ENCODE peak calls at places on chromosomes 6 and 20, in six cellular contexts. One of them, this sample, is unnamed.

GRCh38 chr6:50998905-50999304 is 180.2 kb downstream of the TFAP2B start:
- DNase-seq in upper lobe of right lung: no peak
- DNase-seq in neural crest cell: no peak
- DNase-seq in coronary artery: no peak
- DNase-seq in left ventricle myocardium inferior: no peak
- DNase-seq in mesothelial cell of epicardium: no peak
- DNase-seq in this sample: no peak

GRCh38 chr20:40706977-40707582 is 18.0 kb upstream of the MAFB start:
- DNase-seq in left ventricle myocardium inferior: no peak
- DNase-seq in coronary artery: peak; percentile 36
- DNase-seq in neural crest cell: no peak
- DNase-seq in upper lobe of right lung: no peak
- DNase-seq in mesothelial cell of epicardium: no peak
- DNase-seq in this sample: no peak

GRCh38 chr6:152401978-152402377 is 235.2 kb downstream of the SYNE1 start:
- DNase-seq in upper lobe of right lung: no peak
- DNase-seq in neural crest cell: no peak
- DNase-seq in left ventricle myocardium inferior: no peak
- DNase-seq in mesothelial cell of epicardium: no peak
- DNase-seq in coronary artery: no peak
- DNase-seq in this sample: no peak

GRCh38 chr6:107564223-107564855 is 74.4 kb downstream of the SOBP start:
- DNase-seq in left ventricle myocardium inferior: no peak
- DNase-seq in coronary artery: no peak
- DNase-seq in upper lobe of right lung: no peak
- DNase-seq in neural crest cell: no peak
- DNase-seq in mesothelial cell of epicardium: no peak
- DNase-seq in this sample: no peak

GRCh38 chr20:39939241-39939865 is 749.7 kb downstream of the MAFB start:
- DNase-seq in upper lobe of right lung: no peak
- DNase-seq in coronary artery: no peak
- DNase-seq in mesothelial cell of epicardium: no peak
- DNase-seq in left ventricle myocardium inferior: no peak
- DNase-seq in neural crest cell: no peak
- DNase-seq in this sample: no peak

GRCh38 chr20:47355489-47356219 is 845 bp downstream of the ZMYND8 start:
- DNase-seq in coronary artery: no peak
- DNase-seq in mesothelial cell of epicardium: no peak
- DNase-seq in neural crest cell: no peak
- DNase-seq in upper lobe of right lung: no peak
- DNase-seq in left ventricle myocardium inferior: no peak
- DNase-seq in this sample: no peak

GRCh38 chr20:32830437-32830836 is 10.7 kb downstream of the MAPRE1 start:
- DNase-seq in coronary artery: no peak
- DNase-seq in mesothelial cell of epicardium: no peak
- DNase-seq in upper lobe of right lung: no peak
- DNase-seq in neural crest cell: no peak
- DNase-seq in left ventricle myocardium inferior: no peak
- DNase-seq in this sample: no peak

GRCh38 chr6:25278914-25279747 is at the start of gene CARMIL1:
- DNase-seq in neural crest cell: peak; percentile 66
- DNase-seq in upper lobe of right lung: peak; percentile 95
- DNase-seq in mesothelial cell of epicardium: peak; percentile 81
- DNase-seq in left ventricle myocardium inferior: peak; percentile 73
- DNase-seq in coronary artery: peak; percentile 89
- DNase-seq in this sample: peak; percentile 82

GRCh38 chr20:32439132-32439829 is 81.2 kb downstream of the ASXL1 start:
- DNase-seq in coronary artery: no peak
- DNase-seq in mesothelial cell of epicardium: peak; percentile 20
- DNase-seq in left ventricle myocardium inferior: no peak
- DNase-seq in neural crest cell: no peak
- DNase-seq in upper lobe of right lung: no peak
- DNase-seq in this sample: no peak

GRCh38 chr6:9083108-9083507 is 647.8 kb upstream of the SLC35B3 start:
- DNase-seq in left ventricle myocardium inferior: no peak
- DNase-seq in mesothelial cell of epicardium: no peak
- DNase-seq in upper lobe of right lung: no peak
- DNase-seq in coronary artery: no peak
- DNase-seq in neural crest cell: no peak
- DNase-seq in this sample: no peak

GRCh38 chr20:34536798-34537394 is 20.7 kb downstream of the DYNLRB1 start:
- DNase-seq in neural crest cell: peak; percentile 57
- DNase-seq in left ventricle myocardium inferior: peak; percentile 72
- DNase-seq in upper lobe of right lung: no peak
- DNase-seq in coronary artery: no peak
- DNase-seq in mesothelial cell of epicardium: no peak
- DNase-seq in this sample: peak; percentile 56

GRCh38 chr6:657743-658142 is 843 bp upstream of the HUS1B start:
- DNase-seq in upper lobe of right lung: no peak
- DNase-seq in mesothelial cell of epicardium: no peak
- DNase-seq in left ventricle myocardium inferior: no peak
- DNase-seq in neural crest cell: no peak
- DNase-seq in coronary artery: no peak
- DNase-seq in this sample: no peak

GRCh38 chr6:132401120-132401940 is at the start of gene MOXD1:
- DNase-seq in neural crest cell: peak; percentile 45
- DNase-seq in mesothelial cell of epicardium: peak; percentile 76
- DNase-seq in upper lobe of right lung: peak; percentile 75
- DNase-seq in left ventricle myocardium inferior: peak; percentile 45
- DNase-seq in coronary artery: no peak
- DNase-seq in this sample: peak; percentile 52

GRCh38 chr6:88899569-88900316 is 63.7 kb downstream of the RNGTT start:
- DNase-seq in left ventricle myocardium inferior: no peak
- DNase-seq in mesothelial cell of epicardium: no peak
- DNase-seq in coronary artery: no peak
- DNase-seq in upper lobe of right lung: no peak
- DNase-seq in neural crest cell: no peak
- DNase-seq in this sample: no peak

GRCh38 chr6:137869781-137870180 is 2.7 kb downstream of the TNFAIP3 start:
- DNase-seq in left ventricle myocardium inferior: no peak
- DNase-seq in upper lobe of right lung: no peak
- DNase-seq in mesothelial cell of epicardium: no peak
- DNase-seq in coronary artery: no peak
- DNase-seq in neural crest cell: no peak
- DNase-seq in this sample: no peak

GRCh38 chr6:98838027-98838426 is 3.7 kb downstream of the POU3F2 start:
- DNase-seq in left ventricle myocardium inferior: no peak
- DNase-seq in mesothelial cell of epicardium: no peak
- DNase-seq in upper lobe of right lung: no peak
- DNase-seq in coronary artery: no peak
- DNase-seq in neural crest cell: no peak
- DNase-seq in this sample: no peak

GRCh38 chr6:115545410-115545986 is 515.2 kb downstream of the FRK start:
- DNase-seq in mesothelial cell of epicardium: peak; percentile 45
- DNase-seq in upper lobe of right lung: no peak
- DNase-seq in neural crest cell: peak; percentile 24
- DNase-seq in coronary artery: no peak
- DNase-seq in left ventricle myocardium inferior: no peak
- DNase-seq in this sample: peak; percentile 65

GRCh38 chr20:57939499-57939898 is 229.7 kb upstream of the PMEPA1 start:
- DNase-seq in left ventricle myocardium inferior: no peak
- DNase-seq in coronary artery: no peak
- DNase-seq in upper lobe of right lung: no peak
- DNase-seq in mesothelial cell of epicardium: no peak
- DNase-seq in neural crest cell: no peak
- DNase-seq in this sample: no peak

GRCh38 chr6:48881551-48881950 is 581.5 kb downstream of the MMUT start:
- DNase-seq in upper lobe of right lung: no peak
- DNase-seq in coronary artery: no peak
- DNase-seq in mesothelial cell of epicardium: no peak
- DNase-seq in left ventricle myocardium inferior: no peak
- DNase-seq in neural crest cell: no peak
- DNase-seq in this sample: no peak

GRCh38 chr20:62678553-62678952 is 30.1 kb upstream of the NTSR1 start:
- DNase-seq in upper lobe of right lung: no peak
- DNase-seq in coronary artery: no peak
- DNase-seq in left ventricle myocardium inferior: no peak
- DNase-seq in neural crest cell: no peak
- DNase-seq in mesothelial cell of epicardium: no peak
- DNase-seq in this sample: no peak

GRCh38 chr6:134063966-134064445 is 11.6 kb upstream of the SLC2A12 start:
- DNase-seq in neural crest cell: peak; percentile 52
- DNase-seq in upper lobe of right lung: no peak
- DNase-seq in mesothelial cell of epicardium: peak; percentile 55
- DNase-seq in left ventricle myocardium inferior: peak; percentile 19
- DNase-seq in coronary artery: no peak
- DNase-seq in this sample: peak; percentile 66

GRCh38 chr20:4820833-4821518 is 99.3 kb downstream of the PRND start:
- DNase-seq in mesothelial cell of epicardium: no peak
- DNase-seq in left ventricle myocardium inferior: no peak
- DNase-seq in upper lobe of right lung: no peak
- DNase-seq in coronary artery: no peak
- DNase-seq in neural crest cell: no peak
- DNase-seq in this sample: no peak

GRCh38 chr6:165766457-165766856 is 103.4 kb upstream of the PDE10A start:
- DNase-seq in upper lobe of right lung: no peak
- DNase-seq in mesothelial cell of epicardium: no peak
- DNase-seq in coronary artery: no peak
- DNase-seq in neural crest cell: no peak
- DNase-seq in left ventricle myocardium inferior: no peak
- DNase-seq in this sample: no peak

GRCh38 chr6:149242883-149243282 is 74.6 kb upstream of the TAB2 start:
- DNase-seq in left ventricle myocardium inferior: no peak
- DNase-seq in upper lobe of right lung: no peak
- DNase-seq in neural crest cell: no peak
- DNase-seq in coronary artery: no peak
- DNase-seq in mesothelial cell of epicardium: no peak
- DNase-seq in this sample: no peak

GRCh38 chr20:10129749-10130148 is 88.9 kb upstream of the SNAP25 start:
- DNase-seq in coronary artery: no peak
- DNase-seq in left ventricle myocardium inferior: no peak
- DNase-seq in mesothelial cell of epicardium: no peak
- DNase-seq in upper lobe of right lung: no peak
- DNase-seq in neural crest cell: no peak
- DNase-seq in this sample: no peak

DNA sequence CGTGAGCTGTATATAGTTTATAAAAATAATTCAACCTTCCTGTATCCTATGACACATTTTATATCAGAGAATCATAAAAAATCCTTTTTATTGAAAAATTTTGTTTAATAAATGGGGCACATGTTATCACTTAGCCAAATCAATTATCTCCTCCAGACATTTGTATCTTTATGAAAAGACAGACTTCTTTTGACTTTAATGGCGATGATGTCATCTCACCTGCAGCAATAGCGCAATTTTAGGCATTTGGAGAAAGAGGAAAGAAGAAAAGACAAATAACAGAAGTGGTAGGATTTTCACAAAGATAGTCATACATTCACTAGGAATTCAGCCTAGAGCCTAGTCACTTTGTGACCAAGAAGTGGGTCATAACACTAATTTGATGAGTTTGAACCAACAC is 444.5 kb downstream of the PREX1 start:
- DNase-seq in mesothelial cell of epicardium: no peak
- DNase-seq in upper lobe of right lung: no peak
- DNase-seq in coronary artery: no peak
- DNase-seq in neural crest cell: no peak
- DNase-seq in left ventricle myocardium inferior: no peak
- DNase-seq in this sample: no peak
- TF ChIP-seq CTCF in mesothelial cell of epicardium: no peak
- TF ChIP-seq CTCF in upper lobe of right lung: no peak
- TF ChIP-seq CTCF in coronary artery: no peak
- TF ChIP-seq CTCF in neural crest cell: no peak
- TF ChIP-seq CTCF in left ventricle myocardium inferior: no peak
- TF ChIP-seq CTCF in this sample: no peak

GRCh38 chr6:122530440-122531046 is 58.9 kb upstream of the SERINC1 start:
- DNase-seq in upper lobe of right lung: no peak
- DNase-seq in neural crest cell: peak; percentile 54
- DNase-seq in mesothelial cell of epicardium: peak; percentile 46
- DNase-seq in coronary artery: no peak
- DNase-seq in left ventricle myocardium inferior: no peak
- DNase-seq in this sample: peak; percentile 67
- TF ChIP-seq CTCF in upper lobe of right lung: peak; percentile 91
- TF ChIP-seq CTCF in neural crest cell: peak; percentile 82
- TF ChIP-seq CTCF in mesothelial cell of epicardium: peak; percentile 59
- TF ChIP-seq CTCF in coronary artery: peak; percentile 49
- TF ChIP-seq CTCF in left ventricle myocardium inferior: peak; percentile 94
- TF ChIP-seq CTCF in this sample: peak; percentile 68

GRCh38 chr6:155147958-155148663 is 115.7 kb upstream of the CLDN20 start:
- DNase-seq in left ventricle myocardium inferior: no peak
- DNase-seq in coronary artery: no peak
- DNase-seq in neural crest cell: no peak
- DNase-seq in mesothelial cell of epicardium: no peak
- DNase-seq in upper lobe of right lung: no peak
- DNase-seq in this sample: no peak

GRCh38 chr6:155150967-155151671 is 112.7 kb upstream of the CLDN20 start:
- DNase-seq in mesothelial cell of epicardium: no peak
- DNase-seq in neural crest cell: no peak
- DNase-seq in left ventricle myocardium inferior: no peak
- DNase-seq in upper lobe of right lung: no peak
- DNase-seq in coronary artery: no peak
- DNase-seq in this sample: no peak

GRCh38 chr6:155155787-155156447 is 107.9 kb upstream of the CLDN20 start:
- DNase-seq in upper lobe of right lung: no peak
- DNase-seq in left ventricle myocardium inferior: no peak
- DNase-seq in neural crest cell: no peak
- DNase-seq in coronary artery: no peak
- DNase-seq in mesothelial cell of epicardium: no peak
- DNase-seq in this sample: no peak

GRCh38 chr6:155154158-155154830 is 109.5 kb upstream of the CLDN20 start:
- DNase-seq in upper lobe of right lung: no peak
- DNase-seq in left ventricle myocardium inferior: no peak
- DNase-seq in neural crest cell: no peak
- DNase-seq in coronary artery: no peak
- DNase-seq in mesothelial cell of epicardium: peak; percentile 44
- DNase-seq in this sample: no peak

GRCh38 chr6:155152211-155153076 is 111.4 kb upstream of the CLDN20 start:
- DNase-seq in coronary artery: no peak
- DNase-seq in neural crest cell: no peak
- DNase-seq in left ventricle myocardium inferior: no peak
- DNase-seq in mesothelial cell of epicardium: no peak
- DNase-seq in upper lobe of right lung: no peak
- DNase-seq in this sample: peak; percentile 31
- TF ChIP-seq CTCF in coronary artery: no peak
- TF ChIP-seq CTCF in neural crest cell: peak; percentile 44
- TF ChIP-seq CTCF in left ventricle myocardium inferior: no peak
- TF ChIP-seq CTCF in mesothelial cell of epicardium: no peak
- TF ChIP-seq CTCF in upper lobe of right lung: no peak
- TF ChIP-seq CTCF in this sample: no peak

GRCh38 chr6:32153835-32154513 is at the start of gene PPT2:
- DNase-seq in coronary artery: peak; percentile 96
- DNase-seq in neural crest cell: peak; percentile 80
- DNase-seq in mesothelial cell of epicardium: peak; percentile 82
- DNase-seq in upper lobe of right lung: peak; percentile 83
- DNase-seq in left ventricle myocardium inferior: peak; percentile 91
- DNase-seq in this sample: peak; percentile 83

GRCh38 chr6:32151885-32152311 is at the start of gene PRRT1:
- DNase-seq in mesothelial cell of epicardium: no peak
- DNase-seq in neural crest cell: no peak
- DNase-seq in upper lobe of right lung: no peak
- DNase-seq in left ventricle myocardium inferior: no peak
- DNase-seq in coronary artery: no peak
- DNase-seq in this sample: no peak

GRCh38 chr6:32154514-32155161 is 697 bp downstream of the PPT2 start:
- DNase-seq in coronary artery: no peak
- DNase-seq in upper lobe of right lung: peak; percentile 74
- DNase-seq in mesothelial cell of epicardium: peak; percentile 70
- DNase-seq in neural crest cell: peak; percentile 41
- DNase-seq in left ventricle myocardium inferior: peak; percentile 45
- DNase-seq in this sample: no peak

GRCh38 chr6:32152414-32153251 is 894 bp upstream of the PRRT1 start:
- DNase-seq in mesothelial cell of epicardium: peak; percentile 55
- DNase-seq in neural crest cell: no peak
- DNase-seq in coronary artery: no peak
- DNase-seq in left ventricle myocardium inferior: no peak
- DNase-seq in upper lobe of right lung: no peak
- DNase-seq in this sample: no peak

GRCh38 chr6:32153252-32153834 is 598 bp upstream of the PPT2 start:
- DNase-seq in neural crest cell: peak; percentile 32
- DNase-seq in mesothelial cell of epicardium: peak; percentile 74
- DNase-seq in left ventricle myocardium inferior: no peak
- DNase-seq in coronary artery: peak; percentile 89
- DNase-seq in upper lobe of right lung: peak; percentile 76
- DNase-seq in this sample: no peak
- TF ChIP-seq CTCF in neural crest cell: peak; percentile 47
- TF ChIP-seq CTCF in mesothelial cell of epicardium: no peak
- TF ChIP-seq CTCF in left ventricle myocardium inferior: peak; percentile 36
- TF ChIP-seq CTCF in coronary artery: no peak
- TF ChIP-seq CTCF in upper lobe of right lung: peak; percentile 20
- TF ChIP-seq CTCF in this sample: no peak

This sample was measured in endothelial cell.